ENCODE peak calls at places on chromosomes 12 and 14, in six cellular contexts. O, P, I, Z, F and G are unnamed samples.

GRCh38 chr12:98402671-98403070 is 112.7 kb upstream of the TMPO start:
- DNase-seq in Z (no peak), F (no peak), O (no peak), I (no peak), P (no peak), G (no peak)

GRCh38 chr14:43735926-43736325 is 771.2 kb downstream of the FSCB start:
- DNase-seq in Z (no peak), O (no peak), P (no peak), F (no peak), I (no peak), G (no peak)

GRCh38 chr14:91328313-91329050 is 84.0 kb upstream of the GPR68 start:
- DNase-seq in O (no peak), F (no peak), I (no peak), Z (no peak), P (no peak), G (no peak)

GRCh38 chr12:68247785-68248184 is 5.6 kb downstream of the IL22 start:
- DNase-seq in I (no peak), O (no peak), P (no peak), F (no peak), Z (no peak), G (no peak)

GRCh38 chr12:121708313-121709063 is 4.1 kb upstream of the TMEM120B start:
- DNase-seq in O (no peak), I (no peak), Z (no peak), P (no peak), F (no peak), G (no peak)

GRCh38 chr14:22479132-22479531 is 109.9 kb downstream of the DAD1 start:
- DNase-seq in F (no peak), Z (no peak), P (no peak), O (no peak), I (no peak), G (no peak)

GRCh38 chr14:96263347-96264199 is 7.6 kb downstream of the BDKRB1 start:
- DNase-seq in O (peak), P (peak), F (no peak), I (no peak), Z (no peak), G (no peak)

GRCh38 chr12:107528731-107529365 is 156.8 kb upstream of the PWP1 start:
- DNase-seq in Z (no peak), P (no peak), O (no peak), I (no peak), F (no peak), G (no peak)

GRCh38 chr14:48842785-48843184 is 743.4 kb downstream of the RPS29 start:
- DNase-seq in Z (no peak), P (no peak), F (no peak), I (no peak), O (no peak), G (no peak)

GRCh38 chr14:95235351-95235750 is 78.0 kb upstream of the DICER1 start:
- DNase-seq in P (no peak), Z (no peak), I (no peak), F (no peak), O (no peak), G (no peak)

GRCh38 chr12:92928431-92928961 is 599 bp downstream of the EEA1 start:
- DNase-seq in F (no peak), Z (no peak), P (no peak), O (peak), I (peak), G (peak)

GRCh38 chr14:91158091-91158790 is 44.4 kb downstream of the DGLUCY start:
- DNase-seq in I (no peak), Z (no peak), O (no peak), F (no peak), P (no peak), G (no peak)

GRCh38 chr14:80714489-80714888 is 227.0 kb downstream of the CEP128 start:
- DNase-seq in Z (no peak), P (no peak), I (no peak), F (no peak), O (no peak), G (no peak)

GRCh38 chr14:77248666-77249065 is 22.3 kb downstream of the NGB start:
- DNase-seq in I (peak), O (no peak), P (peak), Z (no peak), F (no peak), G (no peak)

GRCh38 chr12:97567619-97568110 is 105.1 kb downstream of the RMST start:
- DNase-seq in I (no peak), O (no peak), Z (no peak), P (no peak), F (no peak), G (no peak)

GRCh38 chr14:91258021-91258618 is 13.6 kb upstream of the GPR68 start:
- DNase-seq in F (no peak), I (no peak), Z (no peak), P (peak), O (no peak), G (peak)

GRCh38 chr12:24850486-24850885 is 98.4 kb downstream of the BCAT1 start:
- DNase-seq in P (no peak), Z (no peak), O (no peak), F (no peak), I (no peak), G (no peak)

GRCh38 chr12:45707241-45707857 is 22.2 kb upstream of the ARID2 start:
- DNase-seq in O (no peak), F (no peak), P (no peak), I (no peak), Z (no peak), G (no peak)

GRCh38 chr12:1328385-1328784 is 266.0 kb downstream of the FBXL14 start:
- DNase-seq in F (no peak), I (no peak), O (no peak), P (no peak), Z (no peak), G (no peak)